ENCODE peak calls at places on chromosome 4, in ten cellular contexts. One of them, this sample, is unnamed.

GRCh38 chr4:74969507-74970474 is 36.9 kb downstream of the PARM1 start:
- DNase-seq in Kasumi-1: no peak
- DNase-seq in EH: no peak
- DNase-seq in activated effector memory CD4-positive, alpha-beta T cell treated with Interleukin-2 at 50 U/mL for 16 hours: no peak
- DNase-seq in dermis blood vessel endothelial cell: no peak
- DNase-seq in neural crest cell: no peak
- DNase-seq in activated T-cell treated with anti-CD3 and anti-CD28 coated beads for 4 hours: no peak
- DNase-seq in fibroblast of lung: no peak
- DNase-seq in activated naive CD8-positive, alpha-beta T cell treated with anti-CD3 and anti-CD28 coated beads, Interleukin-2, amount 50 U/mL, for 24 hours: no peak
- DNase-seq in AG04450: no peak
- DNase-seq in this sample: no peak

GRCh38 chr4:11732155-11732554 is 303.5 kb upstream of the HS3ST1 start:
- DNase-seq in dermis blood vessel endothelial cell: no peak
- DNase-seq in EH: no peak
- DNase-seq in neural crest cell: no peak
- DNase-seq in AG04450: no peak
- DNase-seq in Kasumi-1: no peak
- DNase-seq in activated T-cell treated with anti-CD3 and anti-CD28 coated beads for 4 hours: no peak
- DNase-seq in fibroblast of lung: no peak
- DNase-seq in activated effector memory CD4-positive, alpha-beta T cell treated with Interleukin-2 at 50 U/mL for 16 hours: no peak
- DNase-seq in activated naive CD8-positive, alpha-beta T cell treated with anti-CD3 and anti-CD28 coated beads, Interleukin-2, amount 50 U/mL, for 24 hours: no peak
- DNase-seq in this sample: no peak

GRCh38 chr4:2041234-2042130 is 17.6 kb upstream of the NAT8L start:
- DNase-seq in neural crest cell: peak; percentile 93
- DNase-seq in activated naive CD8-positive, alpha-beta T cell treated with anti-CD3 and anti-CD28 coated beads, Interleukin-2, amount 50 U/mL, for 24 hours: peak; percentile 92
- DNase-seq in EH: peak; percentile 81
- DNase-seq in AG04450: peak; percentile 15
- DNase-seq in fibroblast of lung: peak; percentile 51
- DNase-seq in dermis blood vessel endothelial cell: peak; percentile 68
- DNase-seq in Kasumi-1: peak; percentile 45
- DNase-seq in activated effector memory CD4-positive, alpha-beta T cell treated with Interleukin-2 at 50 U/mL for 16 hours: peak; percentile 71
- DNase-seq in activated T-cell treated with anti-CD3 and anti-CD28 coated beads for 4 hours: peak; percentile 79
- DNase-seq in this sample: peak; percentile 53

GRCh38 chr4:10034612-10035104 is 13.4 kb upstream of the SLC2A9 start:
- DNase-seq in Kasumi-1: no peak
- DNase-seq in activated naive CD8-positive, alpha-beta T cell treated with anti-CD3 and anti-CD28 coated beads, Interleukin-2, amount 50 U/mL, for 24 hours: no peak
- DNase-seq in neural crest cell: no peak
- DNase-seq in AG04450: no peak
- DNase-seq in fibroblast of lung: no peak
- DNase-seq in EH: no peak
- DNase-seq in dermis blood vessel endothelial cell: no peak
- DNase-seq in activated effector memory CD4-positive, alpha-beta T cell treated with Interleukin-2 at 50 U/mL for 16 hours: no peak
- DNase-seq in activated T-cell treated with anti-CD3 and anti-CD28 coated beads for 4 hours: no peak
- DNase-seq in this sample: no peak

GRCh38 chr4:164931551-164932324 is 45.7 kb downstream of the TRIM61 start:
- DNase-seq in fibroblast of lung: no peak
- DNase-seq in activated effector memory CD4-positive, alpha-beta T cell treated with Interleukin-2 at 50 U/mL for 16 hours: no peak
- DNase-seq in AG04450: no peak
- DNase-seq in EH: peak; percentile 72
- DNase-seq in neural crest cell: no peak
- DNase-seq in activated T-cell treated with anti-CD3 and anti-CD28 coated beads for 4 hours: no peak
- DNase-seq in Kasumi-1: no peak
- DNase-seq in activated naive CD8-positive, alpha-beta T cell treated with anti-CD3 and anti-CD28 coated beads, Interleukin-2, amount 50 U/mL, for 24 hours: no peak
- DNase-seq in dermis blood vessel endothelial cell: no peak
- DNase-seq in this sample: no peak

GRCh38 chr4:13478707-13479106 is 5.4 kb downstream of the RAB28 start:
- DNase-seq in activated naive CD8-positive, alpha-beta T cell treated with anti-CD3 and anti-CD28 coated beads, Interleukin-2, amount 50 U/mL, for 24 hours: no peak
- DNase-seq in Kasumi-1: no peak
- DNase-seq in dermis blood vessel endothelial cell: no peak
- DNase-seq in activated T-cell treated with anti-CD3 and anti-CD28 coated beads for 4 hours: no peak
- DNase-seq in fibroblast of lung: no peak
- DNase-seq in EH: no peak
- DNase-seq in activated effector memory CD4-positive, alpha-beta T cell treated with Interleukin-2 at 50 U/mL for 16 hours: no peak
- DNase-seq in AG04450: no peak
- DNase-seq in neural crest cell: no peak
- DNase-seq in this sample: no peak

GRCh38 chr4:179867300-179867878 is 2375.8 kb upstream of the TENM3 start:
- DNase-seq in activated effector memory CD4-positive, alpha-beta T cell treated with Interleukin-2 at 50 U/mL for 16 hours: no peak
- DNase-seq in dermis blood vessel endothelial cell: peak; percentile 1
- DNase-seq in neural crest cell: peak; percentile 68
- DNase-seq in Kasumi-1: peak; percentile 90
- DNase-seq in AG04450: peak; percentile 44
- DNase-seq in EH: no peak
- DNase-seq in activated T-cell treated with anti-CD3 and anti-CD28 coated beads for 4 hours: peak; percentile 0
- DNase-seq in activated naive CD8-positive, alpha-beta T cell treated with anti-CD3 and anti-CD28 coated beads, Interleukin-2, amount 50 U/mL, for 24 hours: peak; percentile 33
- DNase-seq in fibroblast of lung: peak; percentile 23
- DNase-seq in this sample: peak; percentile 22

GRCh38 chr4:79042079-79042674 is 102.9 kb upstream of the PAQR3 start:
- DNase-seq in activated effector memory CD4-positive, alpha-beta T cell treated with Interleukin-2 at 50 U/mL for 16 hours: no peak
- DNase-seq in activated naive CD8-positive, alpha-beta T cell treated with anti-CD3 and anti-CD28 coated beads, Interleukin-2, amount 50 U/mL, for 24 hours: no peak
- DNase-seq in AG04450: peak; percentile 1
- DNase-seq in activated T-cell treated with anti-CD3 and anti-CD28 coated beads for 4 hours: no peak
- DNase-seq in EH: peak; percentile 18
- DNase-seq in fibroblast of lung: peak; percentile 16
- DNase-seq in neural crest cell: no peak
- DNase-seq in Kasumi-1: peak; percentile 74
- DNase-seq in dermis blood vessel endothelial cell: peak; percentile 37
- DNase-seq in this sample: peak; percentile 46

GRCh38 chr4:38539501-38539900 is 124.5 kb upstream of the KLF3 start:
- DNase-seq in fibroblast of lung: no peak
- DNase-seq in EH: no peak
- DNase-seq in dermis blood vessel endothelial cell: no peak
- DNase-seq in activated naive CD8-positive, alpha-beta T cell treated with anti-CD3 and anti-CD28 coated beads, Interleukin-2, amount 50 U/mL, for 24 hours: no peak
- DNase-seq in neural crest cell: no peak
- DNase-seq in Kasumi-1: no peak
- DNase-seq in activated effector memory CD4-positive, alpha-beta T cell treated with Interleukin-2 at 50 U/mL for 16 hours: no peak
- DNase-seq in activated T-cell treated with anti-CD3 and anti-CD28 coated beads for 4 hours: no peak
- DNase-seq in AG04450: no peak
- DNase-seq in this sample: no peak

GRCh38 chr4:103853627-103854026 is 133.8 kb upstream of the TACR3 start:
- DNase-seq in activated naive CD8-positive, alpha-beta T cell treated with anti-CD3 and anti-CD28 coated beads, Interleukin-2, amount 50 U/mL, for 24 hours: no peak
- DNase-seq in activated T-cell treated with anti-CD3 and anti-CD28 coated beads for 4 hours: no peak
- DNase-seq in dermis blood vessel endothelial cell: no peak
- DNase-seq in Kasumi-1: no peak
- DNase-seq in activated effector memory CD4-positive, alpha-beta T cell treated with Interleukin-2 at 50 U/mL for 16 hours: no peak
- DNase-seq in EH: no peak
- DNase-seq in fibroblast of lung: no peak
- DNase-seq in neural crest cell: no peak
- DNase-seq in AG04450: no peak
- DNase-seq in this sample: no peak

GRCh38 chr4:83905952-83906351 is 370.0 kb downstream of the GPAT3 start:
- DNase-seq in AG04450: no peak
- DNase-seq in EH: no peak
- DNase-seq in activated naive CD8-positive, alpha-beta T cell treated with anti-CD3 and anti-CD28 coated beads, Interleukin-2, amount 50 U/mL, for 24 hours: no peak
- DNase-seq in activated T-cell treated with anti-CD3 and anti-CD28 coated beads for 4 hours: no peak
- DNase-seq in Kasumi-1: peak; percentile 50
- DNase-seq in activated effector memory CD4-positive, alpha-beta T cell treated with Interleukin-2 at 50 U/mL for 16 hours: no peak
- DNase-seq in fibroblast of lung: no peak
- DNase-seq in dermis blood vessel endothelial cell: no peak
- DNase-seq in neural crest cell: peak; percentile 17
- DNase-seq in this sample: no peak

GRCh38 chr4:143482753-143483362 is 30.6 kb upstream of the SMARCA5 start:
- DNase-seq in activated naive CD8-positive, alpha-beta T cell treated with anti-CD3 and anti-CD28 coated beads, Interleukin-2, amount 50 U/mL, for 24 hours: no peak
- DNase-seq in activated effector memory CD4-positive, alpha-beta T cell treated with Interleukin-2 at 50 U/mL for 16 hours: no peak
- DNase-seq in Kasumi-1: peak; percentile 74
- DNase-seq in neural crest cell: peak; percentile 10
- DNase-seq in EH: peak; percentile 57
- DNase-seq in activated T-cell treated with anti-CD3 and anti-CD28 coated beads for 4 hours: no peak
- DNase-seq in fibroblast of lung: peak; percentile 47
- DNase-seq in dermis blood vessel endothelial cell: peak; percentile 77
- DNase-seq in AG04450: peak; percentile 36
- DNase-seq in this sample: peak; percentile 68

GRCh38 chr4:71473541-71474240 is 134.9 kb downstream of the SLC4A4 start:
- DNase-seq in Kasumi-1: no peak
- DNase-seq in activated T-cell treated with anti-CD3 and anti-CD28 coated beads for 4 hours: no peak
- DNase-seq in neural crest cell: no peak
- DNase-seq in activated effector memory CD4-positive, alpha-beta T cell treated with Interleukin-2 at 50 U/mL for 16 hours: no peak
- DNase-seq in AG04450: no peak
- DNase-seq in fibroblast of lung: peak; percentile 14
- DNase-seq in dermis blood vessel endothelial cell: no peak
- DNase-seq in EH: peak; percentile 28
- DNase-seq in activated naive CD8-positive, alpha-beta T cell treated with anti-CD3 and anti-CD28 coated beads, Interleukin-2, amount 50 U/mL, for 24 hours: no peak
- DNase-seq in this sample: peak; percentile 18

GRCh38 chr4:25925486-25926201 is 11.6 kb downstream of the SMIM20 start:
- DNase-seq in dermis blood vessel endothelial cell: peak; percentile 55
- DNase-seq in AG04450: no peak
- DNase-seq in EH: peak; percentile 52
- DNase-seq in neural crest cell: peak; percentile 33
- DNase-seq in Kasumi-1: peak; percentile 75
- DNase-seq in activated effector memory CD4-positive, alpha-beta T cell treated with Interleukin-2 at 50 U/mL for 16 hours: no peak
- DNase-seq in activated naive CD8-positive, alpha-beta T cell treated with anti-CD3 and anti-CD28 coated beads, Interleukin-2, amount 50 U/mL, for 24 hours: peak; percentile 42
- DNase-seq in activated T-cell treated with anti-CD3 and anti-CD28 coated beads for 4 hours: no peak
- DNase-seq in fibroblast of lung: peak; percentile 43
- DNase-seq in this sample: peak; percentile 33

GRCh38 chr4:150888625-150889024 is 126.5 kb downstream of the LRBA start:
- DNase-seq in activated effector memory CD4-positive, alpha-beta T cell treated with Interleukin-2 at 50 U/mL for 16 hours: no peak
- DNase-seq in fibroblast of lung: no peak
- DNase-seq in activated naive CD8-positive, alpha-beta T cell treated with anti-CD3 and anti-CD28 coated beads, Interleukin-2, amount 50 U/mL, for 24 hours: no peak
- DNase-seq in neural crest cell: no peak
- DNase-seq in Kasumi-1: no peak
- DNase-seq in AG04450: no peak
- DNase-seq in dermis blood vessel endothelial cell: no peak
- DNase-seq in activated T-cell treated with anti-CD3 and anti-CD28 coated beads for 4 hours: no peak
- DNase-seq in EH: no peak
- DNase-seq in this sample: no peak

GRCh38 chr4:113756005-113756410 is 5.5 kb downstream of the CAMK2D start:
- DNase-seq in AG04450: no peak
- DNase-seq in activated effector memory CD4-positive, alpha-beta T cell treated with Interleukin-2 at 50 U/mL for 16 hours: no peak
- DNase-seq in activated T-cell treated with anti-CD3 and anti-CD28 coated beads for 4 hours: no peak
- DNase-seq in neural crest cell: no peak
- DNase-seq in dermis blood vessel endothelial cell: peak; percentile 87
- DNase-seq in Kasumi-1: peak; percentile 7
- DNase-seq in EH: peak; percentile 82
- DNase-seq in activated naive CD8-positive, alpha-beta T cell treated with anti-CD3 and anti-CD28 coated beads, Interleukin-2, amount 50 U/mL, for 24 hours: no peak
- DNase-seq in fibroblast of lung: peak; percentile 90
- DNase-seq in this sample: peak; percentile 83

GRCh38 chr4:124334119-124334518 is 378.4 kb downstream of the ANKRD50 start:
- DNase-seq in dermis blood vessel endothelial cell: peak; percentile 92
- DNase-seq in Kasumi-1: peak; percentile 89
- DNase-seq in neural crest cell: peak; percentile 40
- DNase-seq in activated naive CD8-positive, alpha-beta T cell treated with anti-CD3 and anti-CD28 coated beads, Interleukin-2, amount 50 U/mL, for 24 hours: no peak
- DNase-seq in fibroblast of lung: peak; percentile 77
- DNase-seq in activated effector memory CD4-positive, alpha-beta T cell treated with Interleukin-2 at 50 U/mL for 16 hours: no peak
- DNase-seq in activated T-cell treated with anti-CD3 and anti-CD28 coated beads for 4 hours: no peak
- DNase-seq in EH: peak; percentile 78
- DNase-seq in AG04450: peak; percentile 66
- DNase-seq in this sample: peak; percentile 90

GRCh38 chr4:76342191-76342590 is 35.7 kb downstream of the STBD1 start:
- DNase-seq in EH: no peak
- DNase-seq in fibroblast of lung: peak; percentile 71
- DNase-seq in activated T-cell treated with anti-CD3 and anti-CD28 coated beads for 4 hours: no peak
- DNase-seq in Kasumi-1: no peak
- DNase-seq in AG04450: no peak
- DNase-seq in dermis blood vessel endothelial cell: no peak
- DNase-seq in activated effector memory CD4-positive, alpha-beta T cell treated with Interleukin-2 at 50 U/mL for 16 hours: no peak
- DNase-seq in activated naive CD8-positive, alpha-beta T cell treated with anti-CD3 and anti-CD28 coated beads, Interleukin-2, amount 50 U/mL, for 24 hours: no peak
- DNase-seq in neural crest cell: no peak
- DNase-seq in this sample: no peak

GRCh38 chr4:183878571-183878970 is 26.5 kb upstream of the STOX2 start:
- DNase-seq in activated naive CD8-positive, alpha-beta T cell treated with anti-CD3 and anti-CD28 coated beads, Interleukin-2, amount 50 U/mL, for 24 hours: no peak
- DNase-seq in activated T-cell treated with anti-CD3 and anti-CD28 coated beads for 4 hours: no peak
- DNase-seq in neural crest cell: no peak
- DNase-seq in dermis blood vessel endothelial cell: no peak
- DNase-seq in EH: no peak
- DNase-seq in activated effector memory CD4-positive, alpha-beta T cell treated with Interleukin-2 at 50 U/mL for 16 hours: no peak
- DNase-seq in Kasumi-1: no peak
- DNase-seq in fibroblast of lung: no peak
- DNase-seq in AG04450: no peak
- DNase-seq in this sample: no peak

GRCh38 chr4:138542191-138542771 is 300.1 kb upstream of the SLC7A11 start:
- DNase-seq in neural crest cell: no peak
- DNase-seq in activated effector memory CD4-positive, alpha-beta T cell treated with Interleukin-2 at 50 U/mL for 16 hours: no peak
- DNase-seq in EH: peak; percentile 54
- DNase-seq in fibroblast of lung: peak; percentile 23
- DNase-seq in activated naive CD8-positive, alpha-beta T cell treated with anti-CD3 and anti-CD28 coated beads, Interleukin-2, amount 50 U/mL, for 24 hours: no peak
- DNase-seq in dermis blood vessel endothelial cell: no peak
- DNase-seq in activated T-cell treated with anti-CD3 and anti-CD28 coated beads for 4 hours: no peak
- DNase-seq in Kasumi-1: no peak
- DNase-seq in AG04450: no peak
- DNase-seq in this sample: no peak

GRCh38 chr4:105520819-105521790 is 31.3 kb upstream of the ARHGEF38 start:
- DNase-seq in activated naive CD8-positive, alpha-beta T cell treated with anti-CD3 and anti-CD28 coated beads, Interleukin-2, amount 50 U/mL, for 24 hours: no peak
- DNase-seq in activated T-cell treated with anti-CD3 and anti-CD28 coated beads for 4 hours: no peak
- DNase-seq in EH: peak; percentile 46
- DNase-seq in activated effector memory CD4-positive, alpha-beta T cell treated with Interleukin-2 at 50 U/mL for 16 hours: no peak
- DNase-seq in Kasumi-1: peak; percentile 82
- DNase-seq in neural crest cell: peak; percentile 43
- DNase-seq in fibroblast of lung: peak; percentile 42
- DNase-seq in AG04450: peak; percentile 11
- DNase-seq in dermis blood vessel endothelial cell: peak; percentile 68
- DNase-seq in this sample: peak; percentile 59

GRCh38 chr4:8701101-8702019 is 108.8 kb downstream of the CPZ start:
- DNase-seq in neural crest cell: no peak
- DNase-seq in fibroblast of lung: no peak
- DNase-seq in EH: no peak
- DNase-seq in activated T-cell treated with anti-CD3 and anti-CD28 coated beads for 4 hours: no peak
- DNase-seq in Kasumi-1: no peak
- DNase-seq in activated naive CD8-positive, alpha-beta T cell treated with anti-CD3 and anti-CD28 coated beads, Interleukin-2, amount 50 U/mL, for 24 hours: no peak
- DNase-seq in AG04450: no peak
- DNase-seq in dermis blood vessel endothelial cell: no peak
- DNase-seq in activated effector memory CD4-positive, alpha-beta T cell treated with Interleukin-2 at 50 U/mL for 16 hours: no peak
- DNase-seq in this sample: no peak

GRCh38 chr4:186819357-186820086 is 95.9 kb upstream of the FAT1 start:
- DNase-seq in fibroblast of lung: no peak
- DNase-seq in activated T-cell treated with anti-CD3 and anti-CD28 coated beads for 4 hours: no peak
- DNase-seq in activated naive CD8-positive, alpha-beta T cell treated with anti-CD3 and anti-CD28 coated beads, Interleukin-2, amount 50 U/mL, for 24 hours: no peak
- DNase-seq in activated effector memory CD4-positive, alpha-beta T cell treated with Interleukin-2 at 50 U/mL for 16 hours: no peak
- DNase-seq in dermis blood vessel endothelial cell: no peak
- DNase-seq in AG04450: no peak
- DNase-seq in neural crest cell: no peak
- DNase-seq in Kasumi-1: peak; percentile 9
- DNase-seq in EH: no peak
- DNase-seq in this sample: no peak

GRCh38 chr4:6962211-6963041 is 52.8 kb downstream of the TBC1D14 start:
- DNase-seq in EH: no peak
- DNase-seq in activated T-cell treated with anti-CD3 and anti-CD28 coated beads for 4 hours: no peak
- DNase-seq in dermis blood vessel endothelial cell: no peak
- DNase-seq in AG04450: no peak
- DNase-seq in fibroblast of lung: no peak
- DNase-seq in neural crest cell: no peak
- DNase-seq in Kasumi-1: no peak
- DNase-seq in activated naive CD8-positive, alpha-beta T cell treated with anti-CD3 and anti-CD28 coated beads, Interleukin-2, amount 50 U/mL, for 24 hours: no peak
- DNase-seq in activated effector memory CD4-positive, alpha-beta T cell treated with Interleukin-2 at 50 U/mL for 16 hours: no peak
- DNase-seq in this sample: no peak

GRCh38 chr4:17718471-17718870 is 63.0 kb downstream of the FAM184B start:
- DNase-seq in EH: no peak
- DNase-seq in activated naive CD8-positive, alpha-beta T cell treated with anti-CD3 and anti-CD28 coated beads, Interleukin-2, amount 50 U/mL, for 24 hours: no peak
- DNase-seq in activated effector memory CD4-positive, alpha-beta T cell treated with Interleukin-2 at 50 U/mL for 16 hours: no peak
- DNase-seq in AG04450: no peak
- DNase-seq in fibroblast of lung: no peak
- DNase-seq in dermis blood vessel endothelial cell: no peak
- DNase-seq in neural crest cell: no peak
- DNase-seq in activated T-cell treated with anti-CD3 and anti-CD28 coated beads for 4 hours: no peak
- DNase-seq in Kasumi-1: no peak
- DNase-seq in this sample: no peak

GRCh38 chr4:103318327-103318726 is 120.2 kb upstream of the CENPE start:
- DNase-seq in Kasumi-1: no peak
- DNase-seq in fibroblast of lung: no peak
- DNase-seq in activated T-cell treated with anti-CD3 and anti-CD28 coated beads for 4 hours: no peak
- DNase-seq in EH: no peak
- DNase-seq in dermis blood vessel endothelial cell: no peak
- DNase-seq in AG04450: no peak
- DNase-seq in activated naive CD8-positive, alpha-beta T cell treated with anti-CD3 and anti-CD28 coated beads, Interleukin-2, amount 50 U/mL, for 24 hours: no peak
- DNase-seq in activated effector memory CD4-positive, alpha-beta T cell treated with Interleukin-2 at 50 U/mL for 16 hours: no peak
- DNase-seq in neural crest cell: no peak
- DNase-seq in this sample: no peak

GRCh38 chr4:10821826-10822225 is 137.3 kb upstream of the CLNK start:
- DNase-seq in neural crest cell: no peak
- DNase-seq in activated T-cell treated with anti-CD3 and anti-CD28 coated beads for 4 hours: no peak
- DNase-seq in EH: no peak
- DNase-seq in dermis blood vessel endothelial cell: no peak
- DNase-seq in fibroblast of lung: no peak
- DNase-seq in activated effector memory CD4-positive, alpha-beta T cell treated with Interleukin-2 at 50 U/mL for 16 hours: no peak
- DNase-seq in activated naive CD8-positive, alpha-beta T cell treated with anti-CD3 and anti-CD28 coated beads, Interleukin-2, amount 50 U/mL, for 24 hours: no peak
- DNase-seq in AG04450: no peak
- DNase-seq in Kasumi-1: no peak
- DNase-seq in this sample: no peak

GRCh38 chr4:67106846-67107467 is 438.3 kb downstream of the CENPC start:
- DNase-seq in dermis blood vessel endothelial cell: no peak
- DNase-seq in neural crest cell: no peak
- DNase-seq in activated T-cell treated with anti-CD3 and anti-CD28 coated beads for 4 hours: no peak
- DNase-seq in EH: no peak
- DNase-seq in AG04450: no peak
- DNase-seq in activated naive CD8-positive, alpha-beta T cell treated with anti-CD3 and anti-CD28 coated beads, Interleukin-2, amount 50 U/mL, for 24 hours: no peak
- DNase-seq in activated effector memory CD4-positive, alpha-beta T cell treated with Interleukin-2 at 50 U/mL for 16 hours: no peak
- DNase-seq in fibroblast of lung: no peak
- DNase-seq in Kasumi-1: no peak
- DNase-seq in this sample: no peak